ENCODE peak calls at places on chromosomes 4 and X, in four cellular contexts. S is K562, R is HepG2, W is GM12891. O is an unnamed sample.

GRCh38 chrX:26442340-26442739 is 226.4 kb downstream of the MAGEB5 start:
- DNase-seq in S (no peak), R (no peak), W (no peak), O (no peak)

GRCh38 chr4:83771113-83771705 is 235.3 kb downstream of the GPAT3 start:
- DNase-seq in S (peak), R (peak), W (peak), O (no peak)

GRCh38 chrX:46477435-46477834 is 67.8 kb downstream of the ZNF674 start:
- DNase-seq in S (no peak), R (no peak), W (no peak), O (no peak)

GRCh38 chr4:138868562-138868961 is 147.0 kb upstream of the NOCT start:
- DNase-seq in S (no peak), R (no peak), W (no peak), O (no peak)

GRCh38 chr4:3387943-3388348 is 53.8 kb upstream of the HGFAC start:
- DNase-seq in S (no peak), R (no peak), W (no peak), O (no peak)

GRCh38 chrX:20442597-20442996 is 175.9 kb upstream of the RPS6KA3 start:
- DNase-seq in S (peak), R (peak), W (no peak), O (no peak)

GRCh38 chrX:144681501-144681900 is 565.8 kb upstream of the SPANXN1 start:
- DNase-seq in S (no peak), R (no peak), W (no peak), O (no peak)

GRCh38 chr4:150130953-150131352 is 52.7 kb downstream of the DCLK2 start:
- DNase-seq in S (no peak), R (no peak), W (no peak), O (no peak)

GRCh38 chrX:51608766-51609165 is 9.9 kb downstream of the CENPVL3 start:
- DNase-seq in S (no peak), R (no peak), W (no peak), O (no peak)

GRCh38 chrX:39854772-39855747 is 242.7 kb downstream of the BCOR start:
- DNase-seq in S (no peak), R (no peak), W (no peak), O (peak)

GRCh38 chrX:124257924-124258706 is 74.3 kb upstream of the TEX13D start:
- DNase-seq in S (no peak), R (no peak), W (no peak), O (no peak)

GRCh38 chr4:185624248-185624568 is 88.9 kb upstream of the PDLIM3 start:
- DNase-seq in S (no peak), R (no peak), W (no peak), O (no peak)

GRCh38 chr4:182449186-182449880 is 206.1 kb downstream of the TENM3 start:
- DNase-seq in S (no peak), R (no peak), W (no peak), O (no peak)

GRCh38 chr4:3827616-3828492 is 61.7 kb downstream of the ADRA2C start:
- DNase-seq in S (no peak), R (peak), W (no peak), O (no peak)

GRCh38 chr4:5470318-5470889 is 238.0 kb downstream of the EVC2 start:
- DNase-seq in S (no peak), R (no peak), W (no peak), O (no peak)

GRCh38 chr4:677431-678293 is 3.3 kb downstream of the MYL5 start:
- DNase-seq in S (no peak), R (peak), W (no peak), O (no peak)

GRCh38 chr4:6346373-6347110 is 76.9 kb downstream of the WFS1 start:
- DNase-seq in S (no peak), R (no peak), W (no peak), O (no peak)

GRCh38 chrX:16628954-16629595 is 20.9 kb upstream of the S100G start:
- DNase-seq in S (peak), R (no peak), W (no peak), O (no peak)

GRCh38 chrX:83508526-83509245 is 596 bp downstream of the POU3F4 start:
- DNase-seq in S (no peak), R (no peak), W (no peak), O (no peak)

GRCh38 chr4:2186133-2186864 is 55.6 kb downstream of the HAUS3 start:
- DNase-seq in S (no peak), R (peak), W (no peak), O (no peak)

GRCh38 chr4:157014621-157015591 is 43.3 kb upstream of the PDGFC start:
- DNase-seq in S (no peak), R (no peak), W (no peak), O (no peak)

GRCh38 chr4:152594981-152595916 is 59.4 kb upstream of the FBXW7 start:
- DNase-seq in S (no peak), R (no peak), W (no peak), O (no peak)

GRCh38 chr4:1347410-1347864 is 429 bp downstream of the UVSSA start:
- DNase-seq in S (no peak), R (peak), W (peak), O (peak)

GRCh38 chr4:44447563-44448504 is 775 bp downstream of the KCTD8 start:
- DNase-seq in S (no peak), R (no peak), W (no peak), O (no peak)

GRCh38 chr4:37685211-37685725 is 908 bp downstream of the RELL1 start:
- DNase-seq in S (no peak), R (no peak), W (no peak), O (no peak)

GRCh38 chrX:97401154-97401553 is 517.4 kb downstream of the RPA4 start:
- DNase-seq in S (no peak), R (peak), W (no peak), O (no peak)

GRCh38 chrX:10965399-10965798 is 145.7 kb upstream of the HCCS start:
- DNase-seq in S (no peak), R (no peak), W (no peak), O (no peak)

GRCh38 chr4:82694106-82694505 is 104.5 kb downstream of the SCD5 start:
- DNase-seq in S (no peak), R (no peak), W (no peak), O (no peak)

GRCh38 chr4:92241094-92241493 is 62.7 kb upstream of the GRID2 start:
- DNase-seq in S (no peak), R (no peak), W (no peak), O (no peak)

GRCh38 chr4:92101609-92102231 is 202.0 kb upstream of the GRID2 start:
- DNase-seq in S (no peak), R (no peak), W (no peak), O (no peak)

GRCh38 chr4:173415092-173415491 is 16.2 kb upstream of the SCRG1 start:
- DNase-seq in S (no peak), R (no peak), W (no peak), O (no peak)

GRCh38 chrX:39678914-39679313 is 418.8 kb downstream of the BCOR start:
- DNase-seq in S (peak), R (no peak), W (no peak), O (no peak)

GRCh38 chr4:154741877-154742851 is 1.6 kb upstream of the LRAT start:
- DNase-seq in S (no peak), R (no peak), W (peak), O (no peak)

GRCh38 chrX:43706786-43707185 is 50.7 kb downstream of the MAOA start:
- DNase-seq in S (no peak), R (no peak), W (no peak), O (no peak)

GRCh38 chrX:43702660-43703059 is 46.6 kb downstream of the MAOA start:
- DNase-seq in S (no peak), R (peak), W (no peak), O (no peak)

GRCh38 chrX:43707812-43708548 is 51.9 kb downstream of the MAOA start:
- DNase-seq in S (no peak), R (no peak), W (no peak), O (no peak)

GRCh38 chrX:43702079-43702524 is 46.0 kb downstream of the MAOA start:
- DNase-seq in S (no peak), R (peak), W (no peak), O (no peak)

GRCh38 chrX:43703211-43703791 is 47.2 kb downstream of the MAOA start:
- DNase-seq in S (no peak), R (peak), W (no peak), O (no peak)
- TF ChIP-seq TAF1 in S (no peak), R (no peak), W (no peak), O (no peak)

DNA sequence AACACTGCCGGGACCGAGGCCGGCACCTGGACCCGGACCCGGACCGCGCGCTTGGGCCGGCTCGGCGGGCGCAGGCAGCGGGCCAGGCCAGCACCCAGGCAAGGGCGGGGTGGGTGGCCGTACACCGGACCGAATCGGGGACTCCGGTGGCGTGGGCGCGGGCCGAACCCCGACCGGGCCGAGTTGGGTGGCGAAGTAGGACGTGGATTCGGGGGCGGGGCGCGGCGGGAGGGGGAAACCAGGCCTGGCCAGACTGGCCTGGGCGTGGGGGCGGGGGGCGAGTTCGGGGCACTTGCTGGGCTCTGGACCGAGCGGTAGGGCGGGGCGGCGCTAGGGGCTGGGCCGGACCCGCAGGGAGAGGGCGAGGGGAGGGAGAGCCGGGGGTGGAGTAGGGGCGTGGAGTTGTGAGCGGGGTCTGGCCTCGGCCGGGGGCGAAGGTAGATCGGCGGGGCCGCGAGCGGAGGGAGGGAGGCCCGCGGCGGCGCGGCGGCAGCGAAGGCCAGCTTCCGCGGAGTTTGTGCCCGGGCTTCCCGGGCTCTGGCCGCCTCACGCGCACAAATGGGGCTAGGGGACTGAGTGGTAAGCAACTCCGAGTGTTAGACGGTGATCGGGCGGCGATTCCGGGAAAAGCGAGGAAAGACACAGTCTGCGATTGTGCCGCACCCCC is 1.8 kb upstream of the BCORL1 start:
- DNase-seq in S (no peak), R (peak), W (no peak), O (peak)
- TF ChIP-seq POLR2A in S (no peak), R (no peak), W (no peak), O (no peak)

DNA sequence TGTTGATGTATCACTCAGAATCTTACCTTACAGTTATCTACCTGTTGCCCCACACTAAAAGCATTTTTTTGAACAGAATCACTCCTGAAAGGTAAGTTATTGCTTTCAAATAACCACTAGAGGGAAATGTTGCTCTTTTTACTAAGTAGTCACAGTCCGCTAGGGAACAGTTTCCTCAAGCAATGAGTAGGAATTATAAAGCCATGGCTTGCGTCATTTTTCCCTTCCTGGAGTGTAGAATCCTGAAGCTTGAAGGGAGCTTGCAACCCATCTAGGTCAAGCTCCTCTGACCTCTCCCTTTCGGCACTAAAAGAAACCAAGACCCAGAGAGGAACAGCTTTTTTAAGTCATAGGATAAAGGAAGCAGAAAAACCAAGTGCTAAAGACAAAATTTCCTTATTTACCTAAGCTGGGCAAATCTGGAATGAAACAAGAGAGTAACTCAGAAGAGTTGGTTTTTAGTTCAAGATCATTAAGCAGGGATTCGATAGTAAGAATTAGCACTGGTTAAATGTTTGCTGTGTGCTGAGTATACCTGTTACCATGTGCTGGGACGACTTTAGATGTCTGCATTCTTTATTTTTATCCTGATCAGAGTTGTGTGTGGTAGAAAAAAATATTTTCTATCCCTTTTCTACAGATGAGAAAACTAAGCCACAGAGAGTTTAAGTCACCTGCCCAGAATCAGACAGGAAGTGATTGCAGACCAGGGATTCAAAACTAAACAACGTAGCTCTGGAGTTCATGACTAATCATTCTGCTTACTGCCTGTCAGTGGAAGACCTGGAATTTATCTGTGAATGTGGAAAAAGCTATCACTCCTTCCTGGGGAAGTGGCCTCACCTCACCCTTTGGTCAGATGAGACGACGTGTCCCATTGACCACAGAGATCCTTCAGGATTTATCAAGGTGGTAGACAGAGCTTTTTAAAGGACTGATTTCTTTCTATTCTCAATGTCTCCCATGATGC is 631.5 kb downstream of the RAB28 start:
- DNase-seq in S (no peak), R (peak), W (no peak), O (no peak)
- TF ChIP-seq POLR2AphosphoS5 in S (no peak), R (no peak), W (no peak), O (no peak)

GRCh38 chr4:135418353-135418752 is 1216.8 kb upstream of the PABPC4L start:
- DNase-seq in S (no peak), R (peak), W (peak), O (no peak)
- TF ChIP-seq TAF1 in S (no peak), R (no peak), W (no peak), O (no peak)

GRCh38 chr4:76212301-76212700 is 1.3 kb downstream of the SCARB2 start:
- DNase-seq in S (no peak), R (no peak), W (no peak), O (no peak)

GRCh38 chr4:76215120-76215519 is 1.5 kb upstream of the SCARB2 start:
- DNase-seq in S (no peak), R (no peak), W (no peak), O (no peak)

GRCh38 chr4:76212851-76213414 is 691 bp downstream of the SCARB2 start:
- DNase-seq in S (no peak), R (no peak), W (no peak), O (no peak)

GRCh38 chr4:76214269-76214628 is 625 bp upstream of the SCARB2 start:
- DNase-seq in S (no peak), R (no peak), W (no peak), O (no peak)

DNA sequence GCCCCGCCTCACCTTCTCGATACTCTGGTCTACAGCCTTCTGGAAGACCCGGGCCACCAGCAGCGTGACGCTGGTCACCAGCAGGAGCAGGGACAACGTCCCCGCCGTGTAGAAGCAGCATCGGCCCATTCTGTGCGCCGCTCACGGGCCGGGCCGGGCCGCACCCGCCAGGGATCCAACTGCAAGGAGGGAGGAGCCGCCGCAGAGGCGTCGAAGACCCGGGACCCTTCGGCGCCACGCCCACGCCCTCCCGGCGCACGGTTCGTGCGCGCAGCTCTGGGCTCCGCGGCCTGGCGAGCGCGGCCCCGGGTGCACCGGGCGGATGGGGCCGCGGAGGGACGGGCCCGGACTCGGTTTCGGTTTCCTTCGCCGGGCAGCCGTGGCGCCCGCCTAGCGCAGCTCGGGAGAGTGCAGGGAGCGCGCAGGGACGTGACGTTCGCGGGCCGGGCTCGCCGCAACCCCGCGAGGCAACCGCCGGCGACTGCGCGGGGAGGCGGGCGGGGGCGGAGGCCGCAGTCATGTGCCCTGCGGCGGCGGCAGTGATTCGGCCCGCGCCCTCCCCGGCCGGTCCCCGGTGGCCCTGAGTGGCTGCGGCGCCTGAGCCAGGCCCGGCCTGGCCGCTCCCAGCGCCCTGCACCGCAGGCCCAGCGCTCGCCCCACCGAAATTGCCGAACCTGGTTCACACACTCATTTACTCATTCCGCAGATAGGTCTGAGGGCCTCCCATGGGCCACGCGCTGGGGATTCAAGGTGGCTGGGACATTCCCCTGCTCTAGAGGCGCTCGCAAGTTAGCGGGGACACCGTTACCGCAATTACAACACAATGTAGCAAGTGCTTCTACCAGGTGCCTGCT is at the start of gene SCARB2:
- DNase-seq in S (peak), R (peak), W (peak), O (peak)
- TF ChIP-seq POLR2A in S (peak), R (peak), W (no peak), O (peak)

GRCh38 chrX:150902434-150903109 is 4.1 kb upstream of the CD99L2 start:
- DNase-seq in S (no peak), R (no peak), W (no peak), O (no peak)

GRCh38 chrX:150897371-150898319 is 823 bp downstream of the CD99L2 start:
- DNase-seq in S (no peak), R (no peak), W (no peak), O (no peak)

GRCh38 chrX:150896632-150897031 is 1.8 kb downstream of the CD99L2 start:
- DNase-seq in S (no peak), R (no peak), W (no peak), O (no peak)

GRCh38 chrX:150899191-150899757 is 806 bp upstream of the CD99L2 start:
- DNase-seq in S (peak), R (no peak), W (no peak), O (no peak)

DNA sequence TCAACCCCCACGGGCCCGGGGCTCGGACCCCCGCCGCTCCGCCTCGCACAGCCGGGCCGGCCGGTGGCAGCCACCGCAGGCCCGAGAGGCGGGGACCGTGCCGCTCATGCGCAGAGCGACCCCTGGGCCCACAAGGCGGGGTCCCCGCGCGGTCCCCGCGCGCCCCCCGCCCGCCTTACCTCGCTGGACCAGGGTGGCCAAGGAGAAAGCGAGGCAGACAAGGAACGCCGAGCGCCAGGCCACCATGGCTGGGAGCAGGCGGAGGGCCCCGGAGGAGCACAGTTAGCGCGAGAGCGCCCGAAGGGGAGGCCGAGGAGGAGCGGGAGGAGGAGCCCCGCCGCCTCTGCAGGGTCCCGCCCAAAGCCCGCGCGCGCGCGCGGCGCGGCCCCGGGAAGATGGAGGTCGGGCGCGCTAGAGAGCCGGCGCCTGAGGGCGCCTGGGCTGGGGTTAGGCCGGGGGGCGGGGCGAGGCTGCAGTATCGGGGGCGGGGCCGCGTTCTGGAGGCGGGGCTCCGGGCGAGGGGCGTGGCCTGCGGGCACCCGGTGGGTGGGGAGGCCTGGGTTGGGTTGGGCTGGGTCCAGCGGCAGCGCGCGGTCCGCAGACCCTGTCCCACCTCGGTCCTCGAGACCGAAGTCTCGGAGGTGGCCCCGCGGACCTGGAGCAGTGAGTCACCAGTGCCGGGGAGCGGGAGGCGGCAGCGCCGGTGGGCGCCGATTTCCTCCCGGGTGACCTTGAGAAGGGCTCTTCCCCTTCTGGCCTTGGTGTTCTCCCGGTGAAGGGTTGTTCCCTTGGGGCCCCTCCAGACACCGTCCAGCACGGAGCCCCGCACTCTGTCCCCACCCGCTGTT is at the start of gene CD99L2:
- DNase-seq in S (peak), R (peak), W (peak), O (peak)
- TF ChIP-seq POLR2AphosphoS5 in S (no peak), R (no peak), W (no peak), O (no peak)